ENCODE peak calls at places on chromosomes 2 and 18, in ten cellular contexts. J is hepatocyte, B is AG04450, N is A549, W is brain microvascular endothelial cell, P is stomach, X is spleen, G is left ventricle myocardium inferior, C is WERI-Rb-1, E is esophagus squamous epithelium. D is an unnamed sample.

GRCh38 chr2:80410346-80410745 is 105.8 kb upstream of the LRRTM1 start:
- DNase-seq in X (no peak), N (no peak), C (no peak), P (no peak), J (no peak), W (no peak), B (no peak), G (no peak), E (no peak), D (no peak)

GRCh38 chr18:44909191-44909719 is 228.6 kb downstream of the SETBP1 start:
- DNase-seq in C (no peak), G (no peak), J (peak), B (no peak), X (no peak), E (no peak), N (no peak), W (peak), P (no peak), D (no peak)

GRCh38 chr2:126834006-126834659 is 64.6 kb upstream of the TEX51 start:
- DNase-seq in C (no peak), E (no peak), X (no peak), B (no peak), N (no peak), W (no peak), P (no peak), J (no peak), G (no peak), D (no peak)

GRCh38 chr18:51514128-51514527 is 316.6 kb upstream of the MEX3C start:
- DNase-seq in N (peak), J (peak), C (no peak), E (no peak), B (no peak), X (no peak), G (no peak), W (no peak), P (no peak), D (no peak)

GRCh38 chr2:187453078-187453641 is 5.1 kb upstream of the CALCRL start:
- DNase-seq in N (peak), B (no peak), E (no peak), G (no peak), J (peak), W (no peak), X (no peak), P (no peak), C (no peak), D (no peak)

GRCh38 chr2:158112971-158113370 is 11.3 kb downstream of the UPP2 start:
- DNase-seq in C (no peak), N (no peak), P (no peak), G (no peak), X (no peak), E (no peak), J (no peak), W (no peak), B (no peak), D (no peak)

GRCh38 chr2:72917138-72917874 is at the start of gene EMX1:
- DNase-seq in N (peak), E (no peak), W (no peak), B (no peak), P (peak), C (peak), X (peak), G (no peak), J (peak), D (no peak)

GRCh38 chr2:30072250-30072842 is 74.5 kb upstream of the YPEL5 start:
- DNase-seq in G (peak), X (no peak), C (peak), E (no peak), J (peak), B (peak), P (peak), N (peak), W (peak), D (peak)

DNA sequence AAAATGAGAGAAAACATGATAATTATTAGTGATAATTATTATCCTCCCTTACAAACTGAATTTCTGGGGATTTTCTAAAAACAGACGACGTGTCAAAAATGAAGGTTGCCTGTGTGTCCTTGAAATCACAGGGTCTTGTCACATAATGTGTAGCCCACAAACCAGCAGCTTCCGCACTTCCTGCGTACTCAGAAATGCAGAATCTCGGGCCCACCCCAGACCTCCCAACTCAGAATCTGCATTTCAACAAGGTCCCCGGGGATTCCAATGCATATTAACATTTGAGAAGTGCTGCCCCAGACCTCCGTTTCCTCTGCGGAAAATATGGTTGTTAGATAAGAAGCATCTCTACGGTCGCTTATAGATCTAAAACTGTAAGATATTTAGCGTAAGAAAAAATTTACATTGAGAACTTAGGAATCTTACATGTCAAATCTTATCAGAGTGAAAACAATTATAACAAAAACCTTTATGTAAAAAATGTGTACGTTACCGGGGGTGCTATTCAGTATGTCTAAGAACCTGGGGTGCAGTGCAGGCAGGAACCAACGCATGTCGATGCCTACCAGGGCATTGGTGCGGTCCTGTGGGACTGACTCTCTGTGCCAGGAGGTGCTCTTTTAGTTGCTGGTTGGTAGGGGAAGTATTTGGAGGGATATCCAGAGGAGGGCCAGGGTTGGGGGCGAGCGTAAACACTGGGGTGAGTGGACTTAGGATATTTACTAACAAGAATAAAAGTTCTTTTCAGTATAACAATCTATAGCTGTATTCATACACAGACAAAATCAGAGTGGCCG is 15.2 kb downstream of the CDKL4 start:
- DNase-seq in B (no peak), X (no peak), P (no peak), W (no peak), C (no peak), G (no peak), J (no peak), N (no peak), E (no peak), D (no peak)
- TF ChIP-seq CTCF in B (no peak), X (peak), P (no peak), W (no peak), C (no peak), G (no peak), J (no peak), N (no peak), E (no peak), D (no peak)

GRCh38 chr2:112540906-112541305 is 1.4 kb upstream of the POLR1B start:
- DNase-seq in G (no peak), E (no peak), X (no peak), C (no peak), P (no peak), W (no peak), N (no peak), B (no peak), J (no peak), D (no peak)
- H3K4me3 ChIP-seq in G (peak), E (no peak), X (peak), C (no peak), P (no peak), W (no peak), N (no peak), B (no peak), J (no peak), D (no peak)

DNA sequence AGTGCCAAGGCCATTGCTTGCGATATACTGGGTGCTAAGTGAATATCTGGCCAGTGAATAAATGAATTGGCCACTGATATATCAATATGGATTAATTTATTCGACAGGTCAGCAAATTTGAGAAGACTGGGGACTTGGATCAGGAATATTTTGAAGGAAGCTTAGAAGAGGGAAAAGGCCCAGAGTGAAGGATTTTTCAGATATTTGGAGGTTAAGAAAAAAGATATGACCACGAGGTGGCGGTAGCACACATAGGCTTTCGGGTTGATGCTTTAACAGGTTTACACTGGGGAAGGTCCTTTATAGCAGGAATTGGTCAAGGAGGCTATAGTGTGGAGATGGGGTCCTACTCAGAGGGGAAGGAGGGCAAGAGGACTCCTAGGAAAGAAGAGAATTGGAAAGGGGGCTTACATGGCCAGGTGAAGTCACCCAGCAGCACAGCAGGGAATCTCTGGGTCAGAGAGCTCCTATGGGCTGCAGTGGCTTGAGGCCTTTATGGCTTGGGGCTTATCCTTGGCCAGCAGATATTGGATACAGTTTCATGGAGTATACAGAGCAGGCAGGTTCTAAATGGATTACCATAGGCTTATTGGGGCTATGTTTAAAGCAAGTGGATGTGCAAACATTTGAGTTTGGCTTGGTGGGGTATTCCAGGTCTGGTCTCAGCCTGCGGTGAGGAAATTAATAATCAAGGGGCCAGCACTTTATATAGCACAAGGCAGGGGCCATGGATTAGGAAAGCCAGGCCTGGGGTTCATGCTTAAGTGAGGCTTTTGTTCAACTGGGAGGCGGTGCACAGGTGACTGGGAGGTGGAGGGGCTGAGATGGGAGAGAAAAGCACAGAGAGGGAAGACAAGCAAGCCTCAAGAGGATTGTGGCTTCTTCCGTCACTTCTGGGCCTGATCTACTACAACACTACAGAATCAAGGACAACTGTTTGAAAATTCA is 9.7 kb downstream of the IL1RN start:
- DNase-seq in J (peak), N (peak), E (no peak), C (peak), B (peak), X (no peak), G (no peak), W (peak), P (peak), D (peak)
- TF ChIP-seq CTCF in J (peak), N (peak), E (peak), C (peak), B (peak), X (no peak), G (peak), W (peak), P (peak), D (peak)

GRCh38 chr2:47032773-47033101 is 117.1 kb upstream of the MCFD2 start:
- DNase-seq in N (no peak), B (no peak), E (no peak), X (no peak), J (no peak), C (no peak), W (no peak), G (no peak), P (no peak), D (no peak)

GRCh38 chr2:47035615-47036488 is 119.3 kb downstream of the STPG4 start:
- DNase-seq in N (no peak), X (no peak), G (no peak), W (no peak), J (no peak), P (no peak), C (peak), E (no peak), B (no peak), D (no peak)

GRCh38 chr2:47034973-47035609 is 119.5 kb upstream of the MCFD2 start:
- DNase-seq in W (no peak), B (no peak), E (no peak), N (no peak), J (peak), P (no peak), X (peak), C (peak), G (peak), D (no peak)

GRCh38 chr2:47031909-47032668 is 116.5 kb upstream of the MCFD2 start:
- DNase-seq in J (peak), N (peak), G (no peak), E (no peak), P (no peak), C (no peak), W (peak), X (no peak), B (no peak), D (no peak)

DNA sequence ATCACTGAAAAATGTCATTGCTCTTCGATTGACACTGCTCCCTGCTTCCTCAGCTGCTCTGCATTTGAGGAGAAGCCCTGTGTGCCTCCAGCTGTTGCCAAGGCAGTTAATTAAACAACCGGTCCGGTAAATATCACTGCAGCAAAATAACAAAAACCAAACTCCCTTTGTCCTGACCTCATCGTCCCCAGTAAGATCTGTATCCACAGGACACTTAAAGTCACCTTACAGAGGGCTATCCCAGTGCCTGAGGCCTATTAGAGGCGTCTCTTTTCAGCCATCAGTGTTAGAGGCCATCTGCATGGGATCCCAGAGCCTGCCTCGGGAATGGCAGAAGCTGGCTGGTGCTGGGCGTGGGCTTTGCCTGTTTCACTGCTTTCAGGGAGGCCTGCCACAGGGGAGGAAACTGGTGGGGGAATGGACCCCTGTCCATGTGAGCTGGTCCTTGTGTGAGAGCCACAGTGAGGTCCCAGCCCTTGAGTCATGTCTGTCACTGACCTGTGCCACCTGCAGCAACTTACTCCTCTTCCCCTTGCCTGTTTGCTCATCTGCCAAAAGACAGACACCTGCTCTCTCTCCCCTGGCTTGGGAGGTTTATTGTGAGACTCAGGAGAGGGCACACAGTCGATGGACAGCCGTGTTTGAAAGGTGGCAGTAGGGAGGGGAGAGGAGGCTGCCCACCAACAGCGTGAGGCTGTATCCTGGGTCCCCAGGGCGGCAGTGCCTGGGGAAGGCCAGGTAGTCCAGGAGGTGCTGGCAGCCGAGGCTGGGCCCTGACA is 117.7 kb upstream of the MCFD2 start:
- DNase-seq in J (no peak), B (no peak), G (no peak), P (no peak), C (no peak), X (no peak), E (no peak), W (peak), N (no peak), D (peak)
- H3K4me3 ChIP-seq in J (no peak), B (no peak), G (peak), P (no peak), C (no peak), X (no peak), E (no peak), W (no peak), N (peak), D (no peak)